ENCODE peak calls at places on chromosomes 13 and 19, in six cellular contexts. L, Y, Z, J, C and Q are unnamed samples. For H3K4me1, the result is how much of the 10 kb centered on the place peaks cover.

GRCh38 chr13:50715402-50716146 is 127.9 kb downstream of the DLEU7 start:
- DNase-seq in J (no peak), Z (peak), Y (peak), C (no peak), L (no peak), Q (peak)

GRCh38 chr13:40181203-40181845 is 485.1 kb downstream of the FOXO1 start:
- DNase-seq in C (no peak), J (no peak), L (no peak), Y (no peak), Z (no peak), Q (no peak)

GRCh38 chr13:99256283-99256682 is 1.9 kb downstream of the GPR18 start:
- DNase-seq in Z (no peak), L (no peak), Y (no peak), C (no peak), J (no peak), Q (no peak)

GRCh38 chr19:35011737-35012682 is 11.9 kb downstream of the GRAMD1A start:
- DNase-seq in C (no peak), Y (no peak), J (no peak), Z (no peak), L (no peak), Q (no peak)

GRCh38 chr13:90652036-90652435 is 695.5 kb upstream of the MIR17HG start:
- DNase-seq in Y (no peak), L (no peak), J (no peak), Z (no peak), C (no peak), Q (no peak)

GRCh38 chr13:114053026-114053425 is 79.2 kb upstream of the C13orf46 start:
- DNase-seq in Y (no peak), L (no peak), J (no peak), Z (no peak), C (no peak), Q (no peak)

GRCh38 chr19:37698216-37698615 is 21.3 kb downstream of the ZNF607 start:
- DNase-seq in Y (no peak), L (no peak), J (no peak), C (no peak), Z (no peak), Q (no peak)

GRCh38 chr19:13974073-13974472 is 21.8 kb downstream of the DCAF15 start:
- DNase-seq in Z (no peak), L (no peak), C (no peak), J (peak), Y (no peak), Q (no peak)

GRCh38 chr19:8367327-8368001 is 3.5 kb downstream of the ANGPTL4 start:
- DNase-seq in L (no peak), Y (peak), C (peak), Z (peak), J (peak), Q (peak)

GRCh38 chr13:113115363-113116205 is 7.0 kb upstream of the F10 start:
- DNase-seq in C (peak), Z (no peak), J (peak), L (no peak), Y (peak), Q (peak)

GRCh38 chr13:40271931-40272775 is 394.3 kb downstream of the FOXO1 start:
- DNase-seq in J (peak), C (peak), Y (no peak), L (no peak), Z (peak), Q (peak)

GRCh38 chr19:46579286-46579944 is 21.7 kb upstream of the CALM3 start:
- DNase-seq in C (no peak), Z (no peak), Y (no peak), J (no peak), L (no peak), Q (no peak)

GRCh38 chr13:89925107-89925506 is 1422.4 kb upstream of the MIR17HG start:
- DNase-seq in C (no peak), Y (no peak), L (peak), J (no peak), Z (no peak), Q (no peak)

GRCh38 chr19:42174188-42174587 is 41.9 kb upstream of the POU2F2 start:
- DNase-seq in Z (no peak), J (no peak), Y (no peak), L (no peak), C (no peak), Q (no peak)

GRCh38 chr13:50796463-50796862 is 47.0 kb downstream of the DLEU7 start:
- DNase-seq in C (no peak), J (no peak), Z (no peak), Y (no peak), L (no peak), Q (no peak)

GRCh38 chr19:42132030-42132628 is at the start of gene POU2F2:
- DNase-seq in J (peak), Y (peak), L (no peak), C (no peak), Z (peak), Q (no peak)

GRCh38 chr13:48043789-48044503 is 6.4 kb downstream of the NUDT15 start:
- DNase-seq in Z (no peak), C (no peak), Y (no peak), J (no peak), L (no peak), Q (no peak)

GRCh38 chr13:49455016-49455398 is 10.9 kb downstream of the SETDB2 start:
- DNase-seq in J (no peak), Y (no peak), L (no peak), Z (no peak), C (no peak), Q (no peak)

GRCh38 chr13:30805603-30806011 is 70.3 kb downstream of the ALOX5AP start:
- DNase-seq in Y (no peak), J (no peak), C (peak), L (no peak), Z (no peak), Q (no peak)

GRCh38 chr13:104098421-104098820 is 1032.2 kb upstream of the SLC10A2 start:
- DNase-seq in C (no peak), J (no peak), Z (no peak), Y (no peak), L (no peak), Q (no peak)

GRCh38 chr13:65307056-65307455 is 1923.1 kb downstream of the PCDH9 start:
- DNase-seq in Z (no peak), J (no peak), L (no peak), Y (no peak), C (no peak), Q (no peak)

GRCh38 chr13:65309906-65310305 is 1920.2 kb downstream of the PCDH9 start:
- DNase-seq in L (no peak), Z (no peak), C (no peak), J (no peak), Y (no peak), Q (no peak)

GRCh38 chr13:65314008-65314407 is 1916.1 kb downstream of the PCDH9 start:
- DNase-seq in J (no peak), Y (no peak), C (no peak), Z (no peak), L (no peak), Q (no peak)

GRCh38 chr13:65310663-65311328 is 1919.3 kb downstream of the PCDH9 start:
- DNase-seq in C (no peak), Z (no peak), L (no peak), Y (no peak), J (no peak), Q (no peak)
- H3K4me1 ChIP-seq in C (under half), Z (under half), L (under half), Y (under half), J (under half), Q (under half)

DNA sequence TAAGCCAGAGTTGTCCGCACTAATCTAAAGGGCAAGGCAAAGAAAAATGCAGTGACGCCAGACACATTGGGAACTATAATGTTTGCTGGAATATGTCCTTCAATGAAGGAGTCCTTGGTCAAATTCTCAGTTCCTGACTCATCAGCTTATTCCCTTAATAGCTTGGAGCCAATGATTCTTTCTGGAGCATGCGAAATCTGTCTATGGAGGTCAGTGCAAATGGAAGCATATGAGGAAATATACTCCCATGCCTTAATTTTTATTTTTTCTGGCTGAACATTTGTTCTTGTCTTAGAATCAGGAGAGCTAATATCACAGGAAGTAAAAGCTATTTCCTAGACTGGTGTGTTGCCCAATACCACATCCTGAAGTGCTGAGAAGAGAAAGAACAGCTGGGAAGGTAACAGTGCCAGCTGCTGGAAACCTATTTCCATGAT is 289.8 kb upstream of the SPRY2 start:
- DNase-seq in Y (no peak), Z (no peak), J (no peak), C (no peak), L (no peak), Q (no peak)
- TF ChIP-seq POLR2AphosphoS5 in Y (no peak), Z (peak), J (peak), C (peak), L (no peak), Q (no peak)

GRCh38 chr19:30444253-30444671 is 72.1 kb downstream of the ZNF536 start:
- DNase-seq in C (no peak), Z (no peak), J (no peak), L (no peak), Y (peak), Q (no peak)
- H3K27ac ChIP-seq in C (no peak), Z (no peak), J (no peak), L (no peak), Y (no peak), Q (no peak)

GRCh38 chr19:55385236-55385748 is 440 bp upstream of the RPL28 start:
- DNase-seq in Z (peak), Y (peak), L (peak), J (peak), C (peak), Q (peak)

GRCh38 chr19:55386515-55386947 is 799 bp downstream of the RPL28 start:
- DNase-seq in Z (no peak), J (no peak), Y (peak), C (no peak), L (no peak), Q (no peak)

GRCh38 chr19:55383789-55384575 is at the start of gene TMEM238:
- DNase-seq in Y (peak), Z (peak), J (peak), C (no peak), L (no peak), Q (no peak)

GRCh38 chr19:55384576-55385235 is 614 bp upstream of the TMEM238 start:
- DNase-seq in L (no peak), J (no peak), Y (peak), Z (peak), C (no peak), Q (no peak)

DNA sequence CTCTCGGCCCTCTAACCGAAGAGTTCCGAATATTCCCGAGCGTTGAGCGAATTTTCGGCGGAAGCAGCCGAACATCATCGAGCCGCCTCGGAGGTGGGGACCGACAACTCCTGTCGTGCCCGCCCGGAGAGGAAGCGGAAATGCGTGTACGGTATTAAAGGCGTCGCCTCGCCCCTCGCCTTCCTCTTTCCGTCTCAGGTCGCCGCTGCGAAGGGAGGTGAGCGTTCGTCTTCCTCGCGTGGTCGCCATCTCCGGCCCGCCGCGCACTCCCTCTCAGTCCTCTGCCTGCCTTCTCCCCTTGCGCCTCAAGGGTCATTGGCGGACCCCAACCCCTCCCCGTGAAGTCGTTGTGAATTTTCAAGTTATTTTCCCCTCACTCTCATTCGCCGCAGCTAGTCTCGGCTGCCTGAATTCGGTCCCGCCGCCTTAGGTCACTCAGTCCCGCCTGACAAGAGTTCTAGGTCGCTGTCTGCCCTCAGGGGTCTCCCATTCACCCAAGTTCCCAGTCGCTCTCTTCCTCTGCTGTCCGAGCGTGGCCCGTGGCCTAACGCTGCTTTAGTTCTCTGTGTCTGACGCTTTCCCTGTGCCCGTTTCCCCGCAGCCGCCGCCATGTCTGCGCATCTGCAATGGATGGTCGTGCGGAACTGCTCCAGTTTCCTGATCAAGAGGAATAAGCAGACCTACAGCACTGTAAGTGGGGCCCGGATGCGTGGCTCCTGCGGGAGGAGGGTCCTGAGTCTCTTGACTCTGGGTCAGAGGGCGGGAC is at the start of gene RPL28:
- DNase-seq in L (no peak), J (peak), Y (peak), Z (peak), C (peak), Q (peak)
- H3K4me1 ChIP-seq in L (under half), J (under half), Y (under half), Z (under half), C (under half), Q (half or more)

DNA sequence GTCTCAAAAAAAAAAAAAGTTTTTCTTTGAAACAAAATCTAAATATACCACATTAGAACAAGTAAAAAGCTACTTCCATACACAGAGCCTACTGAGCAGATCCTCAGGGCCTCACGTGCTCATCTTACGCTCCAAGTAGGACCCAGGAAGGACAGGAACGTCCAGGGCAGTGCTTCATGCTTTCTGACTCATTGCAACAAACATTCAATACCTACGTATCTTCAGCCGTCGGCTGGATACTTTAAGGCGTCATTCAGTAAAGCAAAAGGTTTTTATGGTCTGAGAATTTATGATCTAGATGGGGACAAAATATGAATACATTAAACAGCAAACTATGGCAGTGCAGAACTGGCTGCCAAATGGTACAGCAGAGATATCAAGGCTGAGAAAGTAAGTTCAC is 20.6 kb downstream of the CARS2 start:
- DNase-seq in C (no peak), L (no peak), J (no peak), Y (peak), Z (no peak), Q (no peak)
- TF ChIP-seq POLR2AphosphoS5 in C (no peak), L (no peak), J (no peak), Y (no peak), Z (peak), Q (no peak)